ENCODE peak calls at places on chromosomes 12 and 14, in four cellular contexts. One of them, this sample, is unnamed. For H3K27me3 and H3K4me1, the result is how much of the 10 kb centered on the place peaks cover.

GRCh38 chr12:11827096-11827841 is 177.8 kb downstream of the ETV6 start:
- DNase-seq in mammary epithelial cell: no peak
- DNase-seq in BE2C: no peak
- DNase-seq in fibroblast of lung: peak
- DNase-seq in this sample: peak

GRCh38 chr12:46380397-46380796 is 7.8 kb upstream of the SLC38A2 start:
- DNase-seq in mammary epithelial cell: no peak
- DNase-seq in BE2C: no peak
- DNase-seq in fibroblast of lung: no peak
- DNase-seq in this sample: no peak

GRCh38 chr14:22656945-22657711 is 13.0 kb upstream of the OR6J1 start:
- DNase-seq in mammary epithelial cell: no peak
- DNase-seq in BE2C: no peak
- DNase-seq in fibroblast of lung: peak
- DNase-seq in this sample: peak

GRCh38 chr12:8033153-8034044 is 883 bp downstream of the FOXJ2 start:
- DNase-seq in mammary epithelial cell: peak
- DNase-seq in BE2C: peak
- DNase-seq in fibroblast of lung: peak
- DNase-seq in this sample: peak

GRCh38 chr12:107891967-107892366 is 117.5 kb downstream of the ASCL4 start:
- DNase-seq in mammary epithelial cell: no peak
- DNase-seq in BE2C: no peak
- DNase-seq in fibroblast of lung: no peak
- DNase-seq in this sample: peak

GRCh38 chr12:30753761-30754382 is 879 bp downstream of the CAPRIN2 start:
- DNase-seq in mammary epithelial cell: peak
- DNase-seq in BE2C: no peak
- DNase-seq in fibroblast of lung: peak
- DNase-seq in this sample: peak

GRCh38 chr14:74488788-74489397 is 4.2 kb downstream of the NPC2 start:
- DNase-seq in mammary epithelial cell: peak
- DNase-seq in BE2C: no peak
- DNase-seq in fibroblast of lung: peak
- DNase-seq in this sample: peak

GRCh38 chr14:61132894-61133293 is 148.2 kb downstream of the TMEM30B start:
- DNase-seq in mammary epithelial cell: no peak
- DNase-seq in BE2C: no peak
- DNase-seq in fibroblast of lung: no peak
- DNase-seq in this sample: no peak

GRCh38 chr12:78210894-78211302 is 380.2 kb downstream of the NAV3 start:
- DNase-seq in mammary epithelial cell: peak
- DNase-seq in BE2C: no peak
- DNase-seq in fibroblast of lung: peak
- DNase-seq in this sample: no peak

GRCh38 chr14:91140672-91141071 is 26.8 kb downstream of the DGLUCY start:
- DNase-seq in mammary epithelial cell: peak
- DNase-seq in BE2C: peak
- DNase-seq in fibroblast of lung: peak
- DNase-seq in this sample: peak

GRCh38 chr14:90491221-90491867 is 94.5 kb downstream of the CALM1 start:
- DNase-seq in mammary epithelial cell: no peak
- DNase-seq in BE2C: peak
- DNase-seq in fibroblast of lung: peak
- DNase-seq in this sample: peak

GRCh38 chr14:24135584-24135833 is 485 bp upstream of the PSME1 start:
- DNase-seq in mammary epithelial cell: no peak
- DNase-seq in BE2C: no peak
- DNase-seq in fibroblast of lung: no peak
- DNase-seq in this sample: no peak

GRCh38 chr14:76501156-76501555 is 125.2 kb downstream of the ESRRB start:
- DNase-seq in mammary epithelial cell: no peak
- DNase-seq in BE2C: no peak
- DNase-seq in fibroblast of lung: no peak
- DNase-seq in this sample: no peak

GRCh38 chr14:99918781-99919180 is 125.6 kb downstream of the EML1 start:
- DNase-seq in mammary epithelial cell: no peak
- DNase-seq in BE2C: no peak
- DNase-seq in fibroblast of lung: no peak
- DNase-seq in this sample: no peak

GRCh38 chr12:110073049-110073831 is 24.9 kb upstream of the C12orf76 start:
- DNase-seq in mammary epithelial cell: peak
- DNase-seq in BE2C: peak
- DNase-seq in fibroblast of lung: peak
- DNase-seq in this sample: no peak

GRCh38 chr12:93173178-93173957 is 204.4 kb upstream of the NUDT4 start:
- DNase-seq in mammary epithelial cell: no peak
- DNase-seq in BE2C: no peak
- DNase-seq in fibroblast of lung: peak
- DNase-seq in this sample: no peak

GRCh38 chr12:104219908-104220404 is 4.4 kb downstream of the TXNRD1 start:
- DNase-seq in mammary epithelial cell: peak
- DNase-seq in BE2C: peak
- DNase-seq in fibroblast of lung: peak
- DNase-seq in this sample: no peak

GRCh38 chr14:95319312-95320075 is at the start of gene CLMN:
- DNase-seq in mammary epithelial cell: peak
- DNase-seq in BE2C: peak
- DNase-seq in fibroblast of lung: peak
- DNase-seq in this sample: peak

GRCh38 chr14:101232340-101233015 is 328.8 kb upstream of the DIO3 start:
- DNase-seq in mammary epithelial cell: no peak
- DNase-seq in BE2C: no peak
- DNase-seq in fibroblast of lung: peak
- DNase-seq in this sample: no peak

GRCh38 chr14:81453166-81453766 is 53.1 kb upstream of the STON2 start:
- DNase-seq in mammary epithelial cell: peak
- DNase-seq in BE2C: peak
- DNase-seq in fibroblast of lung: peak
- DNase-seq in this sample: peak

GRCh38 chr12:4957781-4958180 is 48.1 kb downstream of the KCNA1 start:
- DNase-seq in mammary epithelial cell: no peak
- DNase-seq in BE2C: no peak
- DNase-seq in fibroblast of lung: no peak
- DNase-seq in this sample: no peak

GRCh38 chr12:19048943-19049342 is 80.6 kb upstream of the PLEKHA5 start:
- DNase-seq in mammary epithelial cell: peak
- DNase-seq in BE2C: no peak
- DNase-seq in fibroblast of lung: peak
- DNase-seq in this sample: no peak

GRCh38 chr12:105369014-105369413 is 38.5 kb downstream of the C12orf75 start:
- DNase-seq in mammary epithelial cell: peak
- DNase-seq in BE2C: no peak
- DNase-seq in fibroblast of lung: peak
- DNase-seq in this sample: no peak

GRCh38 chr12:124399622-124400021 is 104.7 kb downstream of the RFLNA start:
- DNase-seq in mammary epithelial cell: no peak
- DNase-seq in BE2C: peak
- DNase-seq in fibroblast of lung: no peak
- DNase-seq in this sample: no peak

GRCh38 chr12:104064842-104065441 is 611 bp downstream of the HCFC2 start:
- DNase-seq in mammary epithelial cell: peak
- DNase-seq in BE2C: peak
- DNase-seq in fibroblast of lung: no peak
- DNase-seq in this sample: no peak

DNA sequence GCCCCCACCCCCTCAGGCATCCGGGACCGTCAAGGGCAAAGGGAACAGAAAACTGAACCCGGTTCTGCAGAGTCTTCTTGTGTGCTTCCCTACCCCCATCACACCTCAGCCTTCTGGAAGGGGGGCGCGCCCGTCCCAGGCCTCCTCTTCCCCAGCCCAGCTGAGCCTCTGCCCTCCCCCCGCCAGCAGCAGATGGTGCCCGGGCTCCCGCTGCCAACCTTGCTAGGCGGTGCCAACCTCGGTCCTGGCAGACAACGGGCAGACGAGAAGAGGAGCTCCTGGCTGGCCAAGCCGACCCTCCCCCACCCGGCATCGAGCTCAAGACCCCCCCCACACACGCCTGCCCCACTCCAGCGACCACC is 8.7 kb downstream of the STAC3 start:
- DNase-seq in mammary epithelial cell: no peak
- DNase-seq in BE2C: no peak
- DNase-seq in fibroblast of lung: no peak
- DNase-seq in this sample: no peak
- H3K4me3 ChIP-seq in mammary epithelial cell: no peak
- H3K4me3 ChIP-seq in BE2C: no peak
- H3K4me3 ChIP-seq in fibroblast of lung: no peak
- H3K4me3 ChIP-seq in this sample: no peak

GRCh38 chr14:70113211-70113610 is 75.5 kb downstream of the SLC8A3 start:
- DNase-seq in mammary epithelial cell: no peak
- DNase-seq in BE2C: no peak
- DNase-seq in fibroblast of lung: no peak
- DNase-seq in this sample: no peak

GRCh38 chr14:70108419-70108818 is 80.3 kb downstream of the SLC8A3 start:
- DNase-seq in mammary epithelial cell: no peak
- DNase-seq in BE2C: no peak
- DNase-seq in fibroblast of lung: no peak
- DNase-seq in this sample: no peak

DNA sequence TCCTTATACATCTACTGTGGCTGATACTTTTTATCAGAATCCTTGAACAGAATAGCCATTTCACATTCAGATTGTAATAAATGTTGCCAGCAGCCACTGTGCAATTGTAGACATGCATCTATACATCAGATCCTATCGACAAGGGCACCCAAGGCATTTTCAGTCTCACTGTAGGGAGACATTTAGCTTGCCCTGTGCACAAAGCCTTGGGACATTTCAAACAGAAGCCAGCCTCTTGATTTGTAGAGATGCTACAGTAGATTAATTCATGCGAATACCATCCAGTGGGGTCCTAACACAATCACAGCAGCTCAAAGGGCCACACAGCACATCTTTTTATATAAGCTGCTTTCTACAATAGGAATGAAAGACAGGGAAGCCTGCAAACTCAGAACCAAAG is 81.4 kb downstream of the SLC8A3 start:
- DNase-seq in mammary epithelial cell: no peak
- DNase-seq in BE2C: no peak
- DNase-seq in fibroblast of lung: no peak
- DNase-seq in this sample: no peak
- H3K27me3 ChIP-seq in mammary epithelial cell: under half
- H3K27me3 ChIP-seq in BE2C: under half
- H3K27me3 ChIP-seq in fibroblast of lung: under half
- H3K27me3 ChIP-seq in this sample: half or more

DNA sequence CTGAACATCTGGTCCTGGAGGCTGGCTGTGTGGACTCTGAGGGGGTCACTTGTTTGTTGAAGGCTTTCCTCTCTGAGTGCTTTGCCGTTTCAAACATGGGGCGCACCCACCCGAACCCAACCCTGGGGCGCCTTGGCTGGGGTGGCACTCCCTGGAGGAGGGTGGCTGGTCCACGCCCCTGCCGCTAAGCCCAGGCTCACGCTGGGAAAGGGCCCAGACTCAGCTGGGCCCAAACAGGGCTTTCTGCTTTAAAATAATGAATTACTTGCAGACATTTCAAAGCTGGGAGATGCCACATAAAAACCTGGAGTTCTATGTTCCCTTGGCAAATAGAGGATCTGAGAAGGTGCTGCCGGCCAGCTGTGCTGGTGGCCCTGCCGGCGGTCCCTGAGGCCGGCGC is 85.8 kb downstream of the ADGRD1 start:
- DNase-seq in mammary epithelial cell: no peak
- DNase-seq in BE2C: no peak
- DNase-seq in fibroblast of lung: no peak
- DNase-seq in this sample: no peak
- H3K4me1 ChIP-seq in mammary epithelial cell: under half
- H3K4me1 ChIP-seq in BE2C: under half
- H3K4me1 ChIP-seq in fibroblast of lung: under half
- H3K4me1 ChIP-seq in this sample: under half

GRCh38 chr12:119182701-119183493 is 4.2 kb downstream of the HSPB8 start:
- DNase-seq in mammary epithelial cell: no peak
- DNase-seq in BE2C: no peak
- DNase-seq in fibroblast of lung: peak
- DNase-seq in this sample: no peak

GRCh38 chr12:119180380-119181040 is 1.8 kb downstream of the HSPB8 start:
- DNase-seq in mammary epithelial cell: no peak
- DNase-seq in BE2C: no peak
- DNase-seq in fibroblast of lung: peak
- DNase-seq in this sample: peak

GRCh38 chr12:119181202-119181601 is 2.5 kb downstream of the HSPB8 start:
- DNase-seq in mammary epithelial cell: no peak
- DNase-seq in BE2C: no peak
- DNase-seq in fibroblast of lung: no peak
- DNase-seq in this sample: no peak

GRCh38 chr12:119181944-119182343 is 3.2 kb downstream of the HSPB8 start:
- DNase-seq in mammary epithelial cell: no peak
- DNase-seq in BE2C: no peak
- DNase-seq in fibroblast of lung: peak
- DNase-seq in this sample: no peak

GRCh38 chr12:119183942-119184695 is 5.4 kb downstream of the HSPB8 start:
- DNase-seq in mammary epithelial cell: no peak
- DNase-seq in BE2C: no peak
- DNase-seq in fibroblast of lung: no peak
- DNase-seq in this sample: no peak
- H3K4me3 ChIP-seq in mammary epithelial cell: no peak
- H3K4me3 ChIP-seq in BE2C: no peak
- H3K4me3 ChIP-seq in fibroblast of lung: no peak
- H3K4me3 ChIP-seq in this sample: no peak

GRCh38 chr12:48985475-48985897 is 7.4 kb downstream of the WNT1 start:
- DNase-seq in mammary epithelial cell: no peak
- DNase-seq in BE2C: peak
- DNase-seq in fibroblast of lung: no peak
- DNase-seq in this sample: no peak

GRCh38 chr12:48985901-48986300 is 7.8 kb downstream of the WNT1 start:
- DNase-seq in mammary epithelial cell: no peak
- DNase-seq in BE2C: no peak
- DNase-seq in fibroblast of lung: no peak
- DNase-seq in this sample: no peak

GRCh38 chr12:48982397-48983080 is 4.4 kb downstream of the WNT1 start:
- DNase-seq in mammary epithelial cell: no peak
- DNase-seq in BE2C: no peak
- DNase-seq in fibroblast of lung: no peak
- DNase-seq in this sample: no peak

GRCh38 chr12:48988030-48988649 is 10.0 kb downstream of the WNT1 start:
- DNase-seq in mammary epithelial cell: no peak
- DNase-seq in BE2C: peak
- DNase-seq in fibroblast of lung: no peak
- DNase-seq in this sample: peak

GRCh38 chr12:48986720-48987291 is 8.7 kb downstream of the WNT1 start:
- DNase-seq in mammary epithelial cell: no peak
- DNase-seq in BE2C: no peak
- DNase-seq in fibroblast of lung: no peak
- DNase-seq in this sample: no peak
- H3K27me3 ChIP-seq in mammary epithelial cell: under half
- H3K27me3 ChIP-seq in BE2C: under half
- H3K27me3 ChIP-seq in fibroblast of lung: half or more
- H3K27me3 ChIP-seq in this sample: half or more

This sample was measured in cardiac muscle cell.